ENCODE peak calls at places on chromosome 13, in seven cellular contexts. P is fibroblast of lung; N is colonic mucosa; X is left ventricle myocardium inferior; M is breast epithelium; J is CD8-positive, alpha-beta T cell; U is tibial nerve. B is an unnamed sample.

GRCh38 chr13:91247768-91248167 is 99.7 kb upstream of the MIR17HG start:
- DNase-seq in P (no peak), N (no peak), X (no peak), M (no peak), J (no peak), U (no peak), B (no peak)

GRCh38 chr13:28043224-28043623 is 54.7 kb upstream of the URAD start:
- DNase-seq in P (no peak), N (no peak), X (no peak), M (no peak), J (no peak), U (no peak), B (no peak)

GRCh38 chr13:33279414-33279813 is 6.1 kb downstream of the STARD13 start:
- DNase-seq in P (no peak), N (peak; percentile 77), X (no peak), M (no peak), J (no peak), U (no peak), B (no peak)

GRCh38 chr13:113562085-113562749 is 22.3 kb upstream of the TFDP1 start:
- DNase-seq in P (peak; percentile 75), N (peak; percentile 61), X (peak; percentile 52), M (peak; percentile 58), J (peak; percentile 57), U (peak; percentile 66), B (peak; percentile 73)

GRCh38 chr13:48775285-48775684 is 121.6 kb downstream of the CYSLTR2 start:
- DNase-seq in P (peak; percentile 95), N (no peak), X (no peak), M (no peak), J (no peak), U (no peak), B (no peak)

GRCh38 chr13:102845630-102846260 is at the start of gene ERCC5:
- DNase-seq in P (peak; percentile 96), N (peak; percentile 94), X (peak; percentile 92), M (peak; percentile 90), J (peak; percentile 98), U (peak; percentile 93), B (peak; percentile 97)

GRCh38 chr13:77310579-77311279 is 16.2 kb downstream of the MYCBP2 start:
- DNase-seq in P (no peak), N (no peak), X (no peak), M (no peak), J (no peak), U (no peak), B (no peak)

GRCh38 chr13:111667757-111668156 is 347.3 kb downstream of the TEX29 start:
- DNase-seq in P (no peak), N (no peak), X (no peak), M (no peak), J (no peak), U (peak; percentile 1), B (no peak)

GRCh38 chr13:105058517-105058916 is 1476.9 kb downstream of the EFNB2 start:
- DNase-seq in P (no peak), N (no peak), X (no peak), M (no peak), J (no peak), U (no peak), B (no peak)

GRCh38 chr13:58907347-58907746 is 1256.4 kb downstream of the DIAPH3 start:
- DNase-seq in P (no peak), N (no peak), X (no peak), M (no peak), J (no peak), U (no peak), B (no peak)

GRCh38 chr13:113971471-113972231 is 2.2 kb downstream of the C13orf46 start:
- DNase-seq in P (no peak), N (no peak), X (peak; percentile 12), M (no peak), J (no peak), U (no peak), B (peak; percentile 45)

GRCh38 chr13:55538424-55538823 is 1602.3 kb upstream of the PRR20A start:
- DNase-seq in P (no peak), N (no peak), X (no peak), M (no peak), J (no peak), U (no peak), B (no peak)

DNA sequence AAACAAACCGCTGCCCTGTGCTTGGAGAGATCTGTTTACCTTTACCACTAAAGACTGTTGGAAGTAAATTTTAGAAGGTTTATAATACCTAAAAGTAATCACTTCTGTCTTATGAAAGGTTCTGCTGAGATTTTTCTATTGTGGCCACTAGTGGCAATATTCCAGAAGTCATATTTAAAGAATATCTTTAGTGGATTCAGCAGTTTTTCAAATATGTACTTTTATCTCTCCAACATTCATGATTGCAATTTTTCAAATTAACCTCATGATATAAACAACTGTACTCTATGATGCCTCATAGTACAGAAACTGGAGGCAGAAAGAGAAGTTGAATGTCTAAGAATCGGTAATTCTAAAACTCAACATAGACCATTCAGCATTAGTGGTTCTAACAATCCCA is 53.2 kb upstream of the USPL1 start:
- DNase-seq in P (no peak), N (no peak), X (no peak), M (no peak), J (no peak), U (no peak), B (no peak)
- TF ChIP-seq CTCF in P (no peak), N (no peak), X (no peak), M (no peak), J (no peak), U (no peak), B (no peak)

GRCh38 chr13:98649861-98650260 is 73.0 kb upstream of the STK24 start:
- DNase-seq in P (no peak), N (no peak), X (no peak), M (no peak), J (no peak), U (no peak), B (no peak)

GRCh38 chr13:98652721-98653470 is 76.0 kb upstream of the STK24 start:
- DNase-seq in P (no peak), N (no peak), X (no peak), M (no peak), J (no peak), U (no peak), B (no peak)

GRCh38 chr13:98651716-98652115 is 74.8 kb upstream of the STK24 start:
- DNase-seq in P (no peak), N (no peak), X (no peak), M (no peak), J (no peak), U (no peak), B (no peak)

GRCh38 chr13:98648676-98649075 is 71.8 kb upstream of the STK24 start:
- DNase-seq in P (no peak), N (no peak), X (no peak), M (no peak), J (no peak), U (no peak), B (no peak)

GRCh38 chr13:98650376-98651107 is 73.6 kb upstream of the STK24 start:
- DNase-seq in P (no peak), N (peak; percentile 95), X (no peak), M (no peak), J (no peak), U (no peak), B (no peak)
- H3K27ac ChIP-seq in P (no peak overlapping the region), N (peak overlapping the region; percentile 85), X (no peak overlapping the region), M (peak overlapping the region; percentile 46), J (no peak overlapping the region), U (no peak overlapping the region), B (no peak overlapping the region)

GRCh38 chr13:45696610-45697226 is 5.4 kb upstream of the CBY2 start:
- DNase-seq in P (peak; percentile 43), N (no peak), X (no peak), M (no peak), J (no peak), U (no peak), B (no peak)
- H3K4me1 ChIP-seq in P (no peaks in the 10 kb centered on the region), N (no peaks in the 10 kb centered on the region), X (no peaks in the 10 kb centered on the region), M (no peaks in the 10 kb centered on the region), J (no peaks in the 10 kb centered on the region), U (no peaks in the 10 kb centered on the region), B (no peaks in the 10 kb centered on the region)

GRCh38 chr13:23868521-23868920 is 20.7 kb downstream of the MIPEP start:
- DNase-seq in P (peak; percentile 77), N (no peak), X (no peak), M (no peak), J (no peak), U (no peak), B (no peak)

GRCh38 chr13:23867027-23867491 is 22.1 kb downstream of the MIPEP start:
- DNase-seq in P (peak; percentile 73), N (no peak), X (no peak), M (no peak), J (no peak), U (no peak), B (no peak)

GRCh38 chr13:23870356-23871146 is 18.6 kb downstream of the MIPEP start:
- DNase-seq in P (no peak), N (no peak), X (no peak), M (no peak), J (no peak), U (no peak), B (no peak)

GRCh38 chr13:23876265-23876664 is 12.9 kb downstream of the MIPEP start:
- DNase-seq in P (no peak), N (no peak), X (no peak), M (no peak), J (no peak), U (no peak), B (no peak)

GRCh38 chr13:23871616-23872220 is 17.5 kb downstream of the MIPEP start:
- DNase-seq in P (peak; percentile 40), N (no peak), X (no peak), M (no peak), J (no peak), U (no peak), B (no peak)
- TF ChIP-seq CTCF in P (no peak), N (peak; percentile 45), X (peak; percentile 73), M (peak; percentile 74), J (peak; percentile 73), U (peak; percentile 72), B (peak; percentile 72)

GRCh38 chr13:89846890-89847585 is 1500.4 kb upstream of the MIR17HG start:
- DNase-seq in P (no peak), N (no peak), X (no peak), M (no peak), J (no peak), U (no peak), B (no peak)
- H3K27ac ChIP-seq in P (no peak overlapping the region), N (no peak overlapping the region), X (no peak overlapping the region), M (no peak overlapping the region), J (no peak overlapping the region), U (no peak overlapping the region), B (no peak overlapping the region)

GRCh38 chr13:110521946-110522345 is 39.6 kb downstream of the RAB20 start:
- DNase-seq in P (no peak), N (no peak), X (no peak), M (no peak), J (no peak), U (peak; percentile 47), B (no peak)
- H3K4me1 ChIP-seq in P (no peaks in the 10 kb centered on the region), N (peaks cover 25% of the 10 kb centered on the region), X (peaks cover 67% of the 10 kb centered on the region), M (peaks cover 12% of the 10 kb centered on the region), J (peaks cover 20% of the 10 kb centered on the region), U (peaks cover 98% of the 10 kb centered on the region), B (peaks cover 4% of the 10 kb centered on the region)

GRCh38 chr13:73056054-73056962 is 2.5 kb upstream of the KLF5 start:
- DNase-seq in P (peak; percentile 98), N (no peak), X (no peak), M (no peak), J (no peak), U (no peak), B (no peak)
- TF ChIP-seq CTCF in P (no peak), N (no peak), X (no peak), M (no peak), J (no peak), U (no peak), B (no peak)

GRCh38 chr13:44021422-44021821 is 141.7 kb downstream of the LACC1 start:
- DNase-seq in P (no peak), N (no peak), X (no peak), M (no peak), J (no peak), U (no peak), B (no peak)
- H3K27ac ChIP-seq in P (no peak overlapping the region), N (no peak overlapping the region), X (peak overlapping the region; percentile 14), M (no peak overlapping the region), J (no peak overlapping the region), U (no peak overlapping the region), B (no peak overlapping the region)